ENCODE peak calls at places on chromosome 11, in nine cellular contexts. T is left ventricle myocardium inferior, I is PC-3, U is cardiac fibroblast, L is ascending aorta, C is kidney, D is HFF-Myc, H is PC-9, A is left lung. K is an unnamed sample.

GRCh38 chr11:118251858-118252652 is at the start of gene MPZL3:
- DNase-seq in T (peak; percentile 45), I (peak; percentile 99), U (peak; percentile 76), L (peak; percentile 77), C (peak; percentile 91), D (peak; percentile 40), H (peak; percentile 86), A (peak; percentile 84), K (no peak)

GRCh38 chr11:96342971-96343711 is at the start of gene MAML2:
- DNase-seq in T (peak; percentile 92), I (peak; percentile 98), U (peak; percentile 97), L (peak; percentile 97), C (peak; percentile 97), D (peak; percentile 89), H (peak; percentile 89), A (peak; percentile 97), K (peak; percentile 89)

GRCh38 chr11:85643255-85643654 is 4.5 kb upstream of the TMEM126A start:
- DNase-seq in T (peak; percentile 35), I (peak; percentile 46), U (no peak), L (no peak), C (no peak), D (no peak), H (no peak), A (no peak), K (no peak)

GRCh38 chr11:121550247-121551132 is 97.7 kb upstream of the SORL1-AS1 start:
- DNase-seq in T (no peak), I (no peak), U (no peak), L (no peak), C (no peak), D (no peak), H (no peak), A (no peak), K (no peak)

GRCh38 chr11:11037162-11037732 is 179.4 kb upstream of the ZBED5 start:
- DNase-seq in T (no peak), I (no peak), U (no peak), L (no peak), C (no peak), D (no peak), H (no peak), A (no peak), K (no peak)

GRCh38 chr11:76329084-76329648 is 51.8 kb downstream of the THAP12 start:
- DNase-seq in T (no peak), I (no peak), U (peak; percentile 14), L (peak; percentile 47), C (no peak), D (no peak), H (no peak), A (no peak), K (no peak)

GRCh38 chr11:119323532-119324033 is 6.7 kb upstream of the MCAM start:
- DNase-seq in T (peak; percentile 73), I (peak; percentile 86), U (peak; percentile 82), L (peak; percentile 89), C (no peak), D (peak; percentile 40), H (peak; percentile 71), A (peak; percentile 76), K (peak; percentile 66)

GRCh38 chr11:1303196-1303821 is 6.1 kb downstream of the TOLLIP start:
- DNase-seq in T (no peak), I (peak; percentile 87), U (peak; percentile 10), L (no peak), C (peak; percentile 80), D (no peak), H (peak; percentile 80), A (peak; percentile 83), K (no peak)

GRCh38 chr11:131859811-131860210 is 489.4 kb downstream of the NTM start:
- DNase-seq in T (no peak), I (no peak), U (peak; percentile 71), L (no peak), C (no peak), D (peak; percentile 19), H (no peak), A (no peak), K (no peak)

GRCh38 chr11:66639066-66639813 is 737 bp downstream of the RBM4 start:
- DNase-seq in T (no peak), I (peak; percentile 41), U (peak; percentile 55), L (no peak), C (no peak), D (no peak), H (no peak), A (no peak), K (no peak)

GRCh38 chr11:62676698-62677097 is 2.2 kb downstream of the UBXN1 start:
- DNase-seq in T (no peak), I (no peak), U (no peak), L (no peak), C (no peak), D (no peak), H (no peak), A (no peak), K (no peak)

GRCh38 chr11:62677160-62677559 is 1.7 kb downstream of the UBXN1 start:
- DNase-seq in T (no peak), I (peak; percentile 51), U (no peak), L (no peak), C (no peak), D (no peak), H (no peak), A (no peak), K (no peak)

GRCh38 chr11:62678433-62678769 is 472 bp downstream of the UBXN1 start:
- DNase-seq in T (no peak), I (no peak), U (no peak), L (no peak), C (no peak), D (no peak), H (no peak), A (no peak), K (no peak)

GRCh38 chr11:62678770-62679696 is at the start of gene UBXN1:
- DNase-seq in T (peak; percentile 93), I (peak; percentile 86), U (peak; percentile 95), L (peak; percentile 95), C (peak; percentile 96), D (peak; percentile 72), H (peak; percentile 80), A (peak; percentile 95), K (no peak)

DNA sequence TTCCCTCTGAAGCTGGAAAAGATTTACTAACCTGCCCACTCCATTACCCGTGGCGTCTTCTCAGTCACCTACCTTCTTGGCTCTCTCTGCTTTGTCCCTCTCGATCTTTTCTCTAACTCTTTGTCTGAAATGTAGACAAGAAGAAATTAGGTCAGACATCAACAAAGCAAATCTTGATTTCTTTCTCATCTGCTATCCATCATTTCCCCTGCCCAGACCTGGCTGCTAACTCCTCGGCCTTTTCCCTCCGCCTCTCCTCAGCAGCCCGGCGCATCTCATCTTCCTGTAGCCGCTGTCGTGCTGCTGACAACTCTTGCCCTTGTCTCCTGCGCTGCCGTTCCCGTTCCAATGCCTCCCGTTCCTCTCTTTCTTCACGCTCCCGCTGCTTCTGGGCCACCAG is 1.2 kb downstream of the UBXN1 start:
- DNase-seq in T (no peak), I (no peak), U (no peak), L (no peak), C (no peak), D (no peak), H (no peak), A (peak; percentile 54), K (no peak)
- H3K4me3 ChIP-seq in T (peak overlapping the region; percentile 92), I (peak overlapping the region; percentile 98), U (no peak overlapping the region), L (peak overlapping the region; percentile 100), C (peak overlapping the region; percentile 74), D (peak overlapping the region; percentile 76), H (peak overlapping the region; percentile 76), A (peak overlapping the region; percentile 92), K (peak overlapping the region; percentile 87)

GRCh38 chr11:14908214-14908880 is 16.3 kb upstream of the CYP2R1 start:
- DNase-seq in T (no peak), I (peak; percentile 61), U (peak; percentile 65), L (no peak), C (no peak), D (no peak), H (no peak), A (no peak), K (no peak)
- TF ChIP-seq CTCF in T (peak; percentile 59), I (peak; percentile 76), U (peak; percentile 66), L (peak; percentile 56), C (peak; percentile 64), D (peak; percentile 61), H (peak; percentile 67), A (no peak), K (peak; percentile 32)

GRCh38 chr11:70823771-70824170 is 425.4 kb downstream of the CTTN start:
- DNase-seq in T (no peak), I (no peak), U (no peak), L (no peak), C (no peak), D (no peak), H (no peak), A (no peak), K (no peak)

GRCh38 chr11:70826541-70826943 is 425.8 kb downstream of the SHANK2 start:
- DNase-seq in T (no peak), I (no peak), U (no peak), L (no peak), C (peak; percentile 45), D (no peak), H (no peak), A (peak; percentile 71), K (no peak)

GRCh38 chr11:70826950-70827349 is 425.4 kb downstream of the SHANK2 start:
- DNase-seq in T (no peak), I (no peak), U (no peak), L (no peak), C (no peak), D (no peak), H (no peak), A (no peak), K (no peak)

GRCh38 chr11:70825893-70826540 is 426.4 kb downstream of the SHANK2 start:
- DNase-seq in T (no peak), I (no peak), U (no peak), L (no peak), C (no peak), D (no peak), H (no peak), A (peak; percentile 76), K (no peak)

GRCh38 chr11:70824590-70825300 is 426.4 kb downstream of the CTTN start:
- DNase-seq in T (no peak), I (no peak), U (no peak), L (no peak), C (no peak), D (no peak), H (no peak), A (no peak), K (no peak)
- H3K4me3 ChIP-seq in T (no peak overlapping the region), I (no peak overlapping the region), U (no peak overlapping the region), L (no peak overlapping the region), C (no peak overlapping the region), D (no peak overlapping the region), H (no peak overlapping the region), A (no peak overlapping the region), K (no peak overlapping the region)

GRCh38 chr11:116225236-116225635 is 547.6 kb downstream of the BUD13 start:
- DNase-seq in T (no peak), I (no peak), U (no peak), L (no peak), C (no peak), D (no peak), H (no peak), A (no peak), K (no peak)

GRCh38 chr11:116224889-116225200 is 547.9 kb downstream of the BUD13 start:
- DNase-seq in T (no peak), I (no peak), U (no peak), L (no peak), C (no peak), D (no peak), H (no peak), A (no peak), K (no peak)

GRCh38 chr11:116226731-116227130 is 546.1 kb downstream of the BUD13 start:
- DNase-seq in T (no peak), I (no peak), U (no peak), L (no peak), C (no peak), D (no peak), H (no peak), A (no peak), K (no peak)

GRCh38 chr11:116224154-116224888 is 548.5 kb downstream of the BUD13 start:
- DNase-seq in T (no peak), I (peak; percentile 51), U (peak; percentile 40), L (no peak), C (no peak), D (peak; percentile 1), H (peak; percentile 11), A (no peak), K (peak; percentile 17)

GRCh38 chr11:116225784-116226410 is 546.9 kb downstream of the BUD13 start:
- DNase-seq in T (no peak), I (no peak), U (no peak), L (no peak), C (no peak), D (no peak), H (no peak), A (no peak), K (no peak)
- TF ChIP-seq CTCF in T (no peak), I (no peak), U (no peak), L (no peak), C (no peak), D (no peak), H (no peak), A (no peak), K (no peak)

K was measured in Panc1.